ENCODE peak calls at places on chromosomes 2 and 18, in seven cellular contexts. One of them, this sample, is unnamed.

GRCh38 chr2:38810488-38810887 is 32.5 kb downstream of the GEMIN6 start:
- DNase-seq in MCF 10A: no peak
- DNase-seq in WTC11: no peak
- DNase-seq in cardiac fibroblast: no peak
- DNase-seq in GM13976: no peak
- DNase-seq in neural crest cell: no peak
- DNase-seq in GM06990: no peak
- DNase-seq in this sample: no peak

GRCh38 chr18:8938817-8939216 is 163.7 kb upstream of the NDUFV2 start:
- DNase-seq in MCF 10A: no peak
- DNase-seq in WTC11: no peak
- DNase-seq in cardiac fibroblast: peak
- DNase-seq in GM13976: no peak
- DNase-seq in neural crest cell: no peak
- DNase-seq in GM06990: no peak
- DNase-seq in this sample: no peak

GRCh38 chr2:40043191-40043590 is 264.1 kb upstream of the THUMPD2 start:
- DNase-seq in MCF 10A: no peak
- DNase-seq in WTC11: no peak
- DNase-seq in cardiac fibroblast: peak
- DNase-seq in GM13976: no peak
- DNase-seq in neural crest cell: no peak
- DNase-seq in GM06990: no peak
- DNase-seq in this sample: no peak

GRCh38 chr18:9704233-9705118 is 3.6 kb upstream of the RAB31 start:
- DNase-seq in MCF 10A: no peak
- DNase-seq in WTC11: no peak
- DNase-seq in cardiac fibroblast: no peak
- DNase-seq in GM13976: no peak
- DNase-seq in neural crest cell: no peak
- DNase-seq in GM06990: peak
- DNase-seq in this sample: no peak

GRCh38 chr2:136319227-136319626 is 201.3 kb upstream of the CXCR4 start:
- DNase-seq in MCF 10A: no peak
- DNase-seq in WTC11: peak
- DNase-seq in cardiac fibroblast: no peak
- DNase-seq in GM13976: peak
- DNase-seq in neural crest cell: no peak
- DNase-seq in GM06990: no peak
- DNase-seq in this sample: peak

GRCh38 chr2:182907081-182907830 is 40.8 kb upstream of the FRZB start:
- DNase-seq in MCF 10A: no peak
- DNase-seq in WTC11: peak
- DNase-seq in cardiac fibroblast: peak
- DNase-seq in GM13976: no peak
- DNase-seq in neural crest cell: no peak
- DNase-seq in GM06990: no peak
- DNase-seq in this sample: no peak

GRCh38 chr18:55323051-55323994 is 264.7 kb downstream of the TCF4 start:
- DNase-seq in MCF 10A: no peak
- DNase-seq in WTC11: no peak
- DNase-seq in cardiac fibroblast: peak
- DNase-seq in GM13976: no peak
- DNase-seq in neural crest cell: no peak
- DNase-seq in GM06990: no peak
- DNase-seq in this sample: no peak

GRCh38 chr2:209472386-209472832 is 48.6 kb downstream of the MAP2 start:
- DNase-seq in MCF 10A: peak
- DNase-seq in WTC11: no peak
- DNase-seq in cardiac fibroblast: peak
- DNase-seq in GM13976: no peak
- DNase-seq in neural crest cell: no peak
- DNase-seq in GM06990: no peak
- DNase-seq in this sample: no peak

GRCh38 chr2:230412846-230413245 is 3.2 kb upstream of the SP100 start:
- DNase-seq in MCF 10A: no peak
- DNase-seq in WTC11: no peak
- DNase-seq in cardiac fibroblast: no peak
- DNase-seq in GM13976: no peak
- DNase-seq in neural crest cell: no peak
- DNase-seq in GM06990: no peak
- DNase-seq in this sample: no peak

GRCh38 chr18:26920644-26921043 is 55.1 kb upstream of the AQP4 start:
- DNase-seq in MCF 10A: no peak
- DNase-seq in WTC11: no peak
- DNase-seq in cardiac fibroblast: no peak
- DNase-seq in GM13976: no peak
- DNase-seq in neural crest cell: no peak
- DNase-seq in GM06990: no peak
- DNase-seq in this sample: no peak

GRCh38 chr2:54430649-54431048 is 25.5 kb upstream of the SPTBN1 start:
- DNase-seq in MCF 10A: no peak
- DNase-seq in WTC11: no peak
- DNase-seq in cardiac fibroblast: no peak
- DNase-seq in GM13976: no peak
- DNase-seq in neural crest cell: no peak
- DNase-seq in GM06990: no peak
- DNase-seq in this sample: no peak

GRCh38 chr2:69013123-69013836 is at the start of gene ANTXR1:
- DNase-seq in MCF 10A: peak
- DNase-seq in WTC11: peak
- DNase-seq in cardiac fibroblast: peak
- DNase-seq in GM13976: peak
- DNase-seq in neural crest cell: peak
- DNase-seq in GM06990: peak
- DNase-seq in this sample: peak

GRCh38 chr2:231917280-231918088 is 8.7 kb downstream of the NPPC start:
- DNase-seq in MCF 10A: no peak
- DNase-seq in WTC11: no peak
- DNase-seq in cardiac fibroblast: no peak
- DNase-seq in GM13976: no peak
- DNase-seq in neural crest cell: no peak
- DNase-seq in GM06990: no peak
- DNase-seq in this sample: no peak

GRCh38 chr2:233469261-233470006 is 97.1 kb downstream of the USP40 start:
- DNase-seq in MCF 10A: no peak
- DNase-seq in WTC11: no peak
- DNase-seq in cardiac fibroblast: no peak
- DNase-seq in GM13976: no peak
- DNase-seq in neural crest cell: no peak
- DNase-seq in GM06990: no peak
- DNase-seq in this sample: no peak

GRCh38 chr2:25941042-25941441 is 41.3 kb downstream of the KIF3C start:
- DNase-seq in MCF 10A: no peak
- DNase-seq in WTC11: no peak
- DNase-seq in cardiac fibroblast: no peak
- DNase-seq in GM13976: no peak
- DNase-seq in neural crest cell: no peak
- DNase-seq in GM06990: no peak
- DNase-seq in this sample: no peak

GRCh38 chr2:108538000-108538625 is 3.8 kb downstream of the LIMS1 start:
- DNase-seq in MCF 10A: peak
- DNase-seq in WTC11: no peak
- DNase-seq in cardiac fibroblast: no peak
- DNase-seq in GM13976: no peak
- DNase-seq in neural crest cell: no peak
- DNase-seq in GM06990: no peak
- DNase-seq in this sample: no peak

GRCh38 chr18:23689031-23689615 is at the start of gene LAMA3:
- DNase-seq in MCF 10A: peak
- DNase-seq in WTC11: no peak
- DNase-seq in cardiac fibroblast: peak
- DNase-seq in GM13976: no peak
- DNase-seq in neural crest cell: peak
- DNase-seq in GM06990: peak
- DNase-seq in this sample: peak

GRCh38 chr18:7618821-7619410 is 51.8 kb downstream of the PTPRM start:
- DNase-seq in MCF 10A: no peak
- DNase-seq in WTC11: no peak
- DNase-seq in cardiac fibroblast: no peak
- DNase-seq in GM13976: no peak
- DNase-seq in neural crest cell: no peak
- DNase-seq in GM06990: no peak
- DNase-seq in this sample: no peak

GRCh38 chr2:132816234-132816633 is 146.2 kb upstream of the LYPD1 start:
- DNase-seq in MCF 10A: no peak
- DNase-seq in WTC11: peak
- DNase-seq in cardiac fibroblast: no peak
- DNase-seq in GM13976: no peak
- DNase-seq in neural crest cell: no peak
- DNase-seq in GM06990: no peak
- DNase-seq in this sample: no peak

GRCh38 chr2:163171786-163172549 is 333.4 kb upstream of the KCNH7 start:
- DNase-seq in MCF 10A: peak
- DNase-seq in WTC11: no peak
- DNase-seq in cardiac fibroblast: peak
- DNase-seq in GM13976: no peak
- DNase-seq in neural crest cell: no peak
- DNase-seq in GM06990: no peak
- DNase-seq in this sample: no peak

GRCh38 chr18:78884502-78884901 is 95.1 kb upstream of the SALL3 start:
- DNase-seq in MCF 10A: no peak
- DNase-seq in WTC11: no peak
- DNase-seq in cardiac fibroblast: no peak
- DNase-seq in GM13976: no peak
- DNase-seq in neural crest cell: no peak
- DNase-seq in GM06990: no peak
- DNase-seq in this sample: no peak
- TF ChIP-seq CTCF in MCF 10A: no peak
- TF ChIP-seq CTCF in WTC11: peak
- TF ChIP-seq CTCF in cardiac fibroblast: no peak
- TF ChIP-seq CTCF in GM13976: no peak
- TF ChIP-seq CTCF in neural crest cell: peak
- TF ChIP-seq CTCF in GM06990: no peak
- TF ChIP-seq CTCF in this sample: no peak

DNA sequence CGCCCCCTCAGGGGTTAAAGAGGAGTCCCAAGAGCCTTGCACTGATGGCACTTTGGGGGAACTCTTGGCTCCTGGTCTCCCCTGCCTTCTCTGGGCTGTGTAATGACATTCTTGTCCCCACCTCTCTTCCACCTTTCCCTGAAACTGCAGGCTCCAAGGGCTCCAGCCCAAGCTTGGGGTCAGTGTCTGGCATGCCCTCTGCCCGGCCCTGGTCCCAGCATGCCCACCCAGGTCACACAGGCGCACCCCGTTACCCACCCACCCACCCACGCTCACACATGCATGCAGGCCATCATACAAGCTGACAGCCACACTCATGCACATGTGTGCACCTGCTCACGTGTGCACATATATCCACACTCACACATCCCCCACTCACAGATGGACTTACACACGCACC is 6.9 kb upstream of the NT5DC4 start:
- DNase-seq in MCF 10A: no peak
- DNase-seq in WTC11: no peak
- DNase-seq in cardiac fibroblast: no peak
- DNase-seq in GM13976: no peak
- DNase-seq in neural crest cell: no peak
- DNase-seq in GM06990: no peak
- DNase-seq in this sample: no peak
- TF ChIP-seq CTCF in MCF 10A: no peak
- TF ChIP-seq CTCF in WTC11: no peak
- TF ChIP-seq CTCF in cardiac fibroblast: no peak
- TF ChIP-seq CTCF in GM13976: no peak
- TF ChIP-seq CTCF in neural crest cell: no peak
- TF ChIP-seq CTCF in GM06990: no peak
- TF ChIP-seq CTCF in this sample: no peak

GRCh38 chr2:119489232-119489952 is 34.9 kb downstream of the SCTR start:
- DNase-seq in MCF 10A: no peak
- DNase-seq in WTC11: no peak
- DNase-seq in cardiac fibroblast: no peak
- DNase-seq in GM13976: no peak
- DNase-seq in neural crest cell: no peak
- DNase-seq in GM06990: no peak
- DNase-seq in this sample: no peak

GRCh38 chr2:119487434-119488244 is 36.6 kb downstream of the SCTR start:
- DNase-seq in MCF 10A: no peak
- DNase-seq in WTC11: no peak
- DNase-seq in cardiac fibroblast: no peak
- DNase-seq in GM13976: peak
- DNase-seq in neural crest cell: no peak
- DNase-seq in GM06990: no peak
- DNase-seq in this sample: peak

GRCh38 chr2:119490106-119490505 is 34.2 kb downstream of the SCTR start:
- DNase-seq in MCF 10A: no peak
- DNase-seq in WTC11: no peak
- DNase-seq in cardiac fibroblast: no peak
- DNase-seq in GM13976: no peak
- DNase-seq in neural crest cell: no peak
- DNase-seq in GM06990: no peak
- DNase-seq in this sample: no peak

GRCh38 chr2:119486886-119487285 is 37.4 kb downstream of the SCTR start:
- DNase-seq in MCF 10A: peak
- DNase-seq in WTC11: no peak
- DNase-seq in cardiac fibroblast: peak
- DNase-seq in GM13976: no peak
- DNase-seq in neural crest cell: no peak
- DNase-seq in GM06990: no peak
- DNase-seq in this sample: no peak

DNA sequence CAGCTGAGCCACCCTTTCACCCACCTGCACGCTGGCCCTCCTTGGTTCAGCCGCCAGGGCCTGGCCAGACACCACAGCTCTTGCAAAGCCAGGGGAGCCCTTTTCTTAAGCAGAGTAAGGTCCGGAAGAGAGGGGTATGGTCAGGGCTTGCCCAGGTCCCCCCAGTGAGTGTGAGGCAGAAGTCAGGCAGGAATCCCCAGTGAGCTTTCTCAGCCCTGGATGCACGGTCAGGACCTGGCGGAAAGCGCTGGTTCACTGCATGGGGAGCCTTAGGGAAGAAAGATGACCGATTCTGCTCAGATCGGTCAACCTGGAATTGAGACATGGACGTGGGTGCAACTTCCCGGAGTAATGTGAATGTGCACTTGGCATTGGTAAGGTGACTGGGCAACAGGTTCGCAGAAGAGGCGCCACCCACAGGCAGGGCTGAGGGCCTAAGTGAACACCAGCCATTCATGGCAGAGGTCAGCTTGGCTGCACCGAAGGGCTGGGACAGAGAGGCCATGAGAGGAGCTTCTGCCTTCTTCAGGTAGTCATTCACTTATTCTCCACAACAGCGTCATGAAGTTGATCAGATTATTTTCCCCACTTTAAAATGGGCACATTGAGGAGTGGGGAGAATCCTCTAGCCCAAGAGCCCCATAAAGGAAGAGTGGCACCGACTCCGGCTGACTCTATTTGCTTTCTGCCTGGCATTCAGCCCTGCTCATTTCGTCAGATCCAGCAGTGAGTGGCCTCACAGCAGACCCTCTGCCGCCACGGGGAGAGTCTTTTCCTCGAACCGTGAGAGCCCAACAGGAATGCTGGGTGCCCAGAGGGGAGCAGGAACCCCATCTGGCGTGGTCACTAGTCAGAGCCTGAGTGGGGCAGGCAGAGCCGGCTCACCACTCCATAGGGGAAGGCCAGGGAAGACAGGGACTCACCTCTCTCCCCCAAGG is 35.8 kb downstream of the SCTR start:
- DNase-seq in MCF 10A: no peak
- DNase-seq in WTC11: no peak
- DNase-seq in cardiac fibroblast: no peak
- DNase-seq in GM13976: no peak
- DNase-seq in neural crest cell: no peak
- DNase-seq in GM06990: no peak
- DNase-seq in this sample: no peak
- TF ChIP-seq CTCF in MCF 10A: no peak
- TF ChIP-seq CTCF in WTC11: no peak
- TF ChIP-seq CTCF in cardiac fibroblast: no peak
- TF ChIP-seq CTCF in GM13976: no peak
- TF ChIP-seq CTCF in neural crest cell: no peak
- TF ChIP-seq CTCF in GM06990: peak
- TF ChIP-seq CTCF in this sample: no peak

GRCh38 chr2:158473719-158474392 is 17.1 kb downstream of the PKP4 start:
- DNase-seq in MCF 10A: no peak
- DNase-seq in WTC11: no peak
- DNase-seq in cardiac fibroblast: no peak
- DNase-seq in GM13976: no peak
- DNase-seq in neural crest cell: no peak
- DNase-seq in GM06990: no peak
- DNase-seq in this sample: no peak
- TF ChIP-seq CTCF in MCF 10A: no peak
- TF ChIP-seq CTCF in WTC11: no peak
- TF ChIP-seq CTCF in cardiac fibroblast: no peak
- TF ChIP-seq CTCF in GM13976: no peak
- TF ChIP-seq CTCF in neural crest cell: peak
- TF ChIP-seq CTCF in GM06990: no peak
- TF ChIP-seq CTCF in this sample: no peak